ENCODE peak calls at places on chromosomes 2 and 18, in four cellular contexts. O, V, Z and E are unnamed samples.

GRCh38 chr2:145644820-145645302 is 1124.9 kb upstream of the ZEB2 start:
- DNase-seq in O (no peak), V (no peak), Z (no peak), E (no peak)

GRCh38 chr2:27177441-27178351 is 28.9 kb downstream of the TCF23 start:
- DNase-seq in O (no peak), V (no peak), Z (no peak), E (no peak)

GRCh38 chr18:30623401-30624065 is 419.0 kb downstream of the DSC3 start:
- DNase-seq in O (no peak), V (no peak), Z (no peak), E (no peak)

GRCh38 chr2:172792711-172793110 is 57.1 kb downstream of the RAPGEF4 start:
- DNase-seq in O (no peak), V (no peak), Z (no peak), E (no peak)

GRCh38 chr2:35374845-35375244 is 980.7 kb upstream of the CRIM1 start:
- DNase-seq in O (no peak), V (no peak), Z (no peak), E (no peak)

GRCh38 chr18:69617888-69618287 is 217.2 kb downstream of the DOK6 start:
- DNase-seq in O (no peak), V (no peak), Z (no peak), E (peak; percentile 11)

GRCh38 chr2:16394072-16394985 is 271.3 kb downstream of the CYRIA start:
- DNase-seq in O (no peak), V (no peak), Z (no peak), E (no peak)

GRCh38 chr2:231640646-231641111 is 48.0 kb downstream of the TEX44 start:
- DNase-seq in O (no peak), V (peak; percentile 56), Z (peak; percentile 93), E (no peak)

GRCh38 chr2:31271851-31272267 is 37.9 kb downstream of the EHD3 start:
- DNase-seq in O (no peak), V (no peak), Z (no peak), E (no peak)

GRCh38 chr18:78638889-78639596 is 340.6 kb upstream of the SALL3 start:
- DNase-seq in O (no peak), V (no peak), Z (no peak), E (no peak)

DNA sequence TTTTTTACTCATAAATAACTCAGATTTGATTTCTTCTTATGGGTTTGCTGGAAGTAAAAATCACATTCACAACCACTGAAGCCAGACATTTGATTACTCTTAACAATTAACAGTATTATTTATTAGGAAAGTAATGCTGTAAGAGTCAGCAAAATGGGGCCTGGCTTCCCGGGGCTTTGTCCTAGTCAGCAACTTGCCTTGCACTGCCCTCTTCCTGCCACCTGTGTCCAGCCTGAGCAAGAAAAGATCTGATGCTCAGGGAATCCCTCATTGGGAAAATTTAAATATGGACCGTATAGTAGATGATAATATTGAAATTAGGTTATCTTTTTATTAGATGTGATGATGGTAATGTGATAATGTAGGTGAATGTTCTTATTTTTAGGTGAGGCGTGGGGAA is 30.8 kb upstream of the ACYP2 start:
- DNase-seq in O (no peak), V (no peak), Z (no peak), E (no peak)
- TF ChIP-seq CTCF in O (no peak), V (no peak), Z (no peak), E (peak; percentile 25)

GRCh38 chr2:216410550-216410949 is 1.7 kb upstream of the SMARCAL1 start:
- DNase-seq in O (no peak), V (no peak), Z (no peak), E (no peak)

GRCh38 chr2:216405588-216405987 is 6.7 kb upstream of the SMARCAL1 start:
- DNase-seq in O (no peak), V (no peak), Z (no peak), E (no peak)

GRCh38 chr2:216406861-216407260 is 5.4 kb upstream of the SMARCAL1 start:
- DNase-seq in O (no peak), V (no peak), Z (no peak), E (no peak)

GRCh38 chr2:216412022-216412999 is at the start of gene SMARCAL1:
- DNase-seq in O (peak; percentile 95), V (peak; percentile 100), Z (peak; percentile 99), E (peak; percentile 93)

DNA sequence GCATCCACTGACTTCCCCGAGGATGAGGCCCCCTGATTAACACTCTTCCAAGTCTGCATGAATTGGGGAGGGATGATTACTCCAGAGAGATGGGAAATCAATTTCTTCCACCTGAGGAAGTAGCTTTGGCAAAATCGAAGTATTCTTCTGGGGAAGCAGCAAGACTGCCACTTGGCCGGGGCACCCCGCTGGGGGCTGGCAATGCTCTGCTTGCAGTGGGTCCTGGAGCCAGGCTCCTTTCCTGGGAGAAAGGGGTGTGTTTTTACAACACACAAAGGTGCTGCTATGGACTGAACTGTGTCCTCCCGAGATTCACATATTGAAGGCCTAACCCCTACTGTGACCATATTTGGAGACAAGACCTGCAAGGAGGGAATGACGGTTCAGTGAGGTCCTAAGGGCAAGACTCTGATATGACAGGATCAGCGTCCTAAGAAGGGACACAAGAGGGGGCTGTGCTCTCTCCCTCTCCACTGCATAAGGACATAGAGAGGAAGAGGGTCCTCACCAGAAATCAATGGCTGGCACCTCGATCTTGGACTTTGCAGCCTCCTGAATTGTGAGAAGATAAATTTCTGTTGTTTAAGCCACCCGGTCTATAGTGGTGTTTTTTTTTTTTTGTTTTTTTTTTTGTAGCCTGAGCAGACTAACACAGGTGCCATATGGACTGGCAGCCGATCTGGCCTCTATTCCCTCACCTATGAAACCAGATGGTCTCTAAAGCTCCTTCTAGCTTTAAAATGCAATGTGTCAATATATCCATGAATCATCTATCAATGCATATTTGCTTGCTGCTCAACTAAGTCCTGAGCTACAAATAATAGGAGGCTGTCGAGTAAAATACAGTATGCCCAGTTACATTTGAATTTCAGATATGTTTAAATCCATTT is 3.6 kb upstream of the SMARCAL1 start:
- DNase-seq in O (no peak), V (no peak), Z (no peak), E (no peak)
- TF ChIP-seq CTCF in O (no peak), V (no peak), Z (no peak), E (no peak)

GRCh38 chr2:14557111-14557510 is 75.4 kb upstream of the LRATD1 start:
- DNase-seq in O (no peak), V (no peak), Z (no peak), E (no peak)
- TF ChIP-seq CTCF in O (no peak), V (no peak), Z (no peak), E (no peak)

DNA sequence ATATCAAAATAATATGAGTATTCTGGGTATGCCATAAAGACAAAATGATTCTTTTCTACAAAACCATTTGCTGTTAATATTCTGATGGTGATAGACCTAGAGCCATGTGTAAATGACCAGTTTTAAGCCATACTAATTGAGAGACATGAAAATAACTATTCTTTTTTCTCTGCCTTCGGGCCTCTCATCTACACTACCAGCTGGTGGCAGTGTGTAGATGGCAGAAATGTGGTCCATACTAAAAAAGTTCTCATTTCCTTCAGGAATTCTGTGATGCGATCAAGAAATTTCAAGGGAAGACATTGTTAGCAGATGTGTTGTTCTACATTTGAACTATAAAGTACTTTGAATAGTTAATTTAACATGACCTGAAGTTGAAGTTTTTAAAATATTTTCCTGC is 485.2 kb downstream of the TRIB2 start:
- DNase-seq in O (no peak), V (no peak), Z (no peak), E (no peak)
- TF ChIP-seq CTCF in O (peak; percentile 40), V (no peak), Z (no peak), E (no peak)

GRCh38 chr18:74410441-74410992 is 46.6 kb downstream of the DIPK1C start:
- DNase-seq in O (no peak), V (peak; percentile 33), Z (no peak), E (no peak)
- TF ChIP-seq CTCF in O (no peak), V (no peak), Z (no peak), E (no peak)

DNA sequence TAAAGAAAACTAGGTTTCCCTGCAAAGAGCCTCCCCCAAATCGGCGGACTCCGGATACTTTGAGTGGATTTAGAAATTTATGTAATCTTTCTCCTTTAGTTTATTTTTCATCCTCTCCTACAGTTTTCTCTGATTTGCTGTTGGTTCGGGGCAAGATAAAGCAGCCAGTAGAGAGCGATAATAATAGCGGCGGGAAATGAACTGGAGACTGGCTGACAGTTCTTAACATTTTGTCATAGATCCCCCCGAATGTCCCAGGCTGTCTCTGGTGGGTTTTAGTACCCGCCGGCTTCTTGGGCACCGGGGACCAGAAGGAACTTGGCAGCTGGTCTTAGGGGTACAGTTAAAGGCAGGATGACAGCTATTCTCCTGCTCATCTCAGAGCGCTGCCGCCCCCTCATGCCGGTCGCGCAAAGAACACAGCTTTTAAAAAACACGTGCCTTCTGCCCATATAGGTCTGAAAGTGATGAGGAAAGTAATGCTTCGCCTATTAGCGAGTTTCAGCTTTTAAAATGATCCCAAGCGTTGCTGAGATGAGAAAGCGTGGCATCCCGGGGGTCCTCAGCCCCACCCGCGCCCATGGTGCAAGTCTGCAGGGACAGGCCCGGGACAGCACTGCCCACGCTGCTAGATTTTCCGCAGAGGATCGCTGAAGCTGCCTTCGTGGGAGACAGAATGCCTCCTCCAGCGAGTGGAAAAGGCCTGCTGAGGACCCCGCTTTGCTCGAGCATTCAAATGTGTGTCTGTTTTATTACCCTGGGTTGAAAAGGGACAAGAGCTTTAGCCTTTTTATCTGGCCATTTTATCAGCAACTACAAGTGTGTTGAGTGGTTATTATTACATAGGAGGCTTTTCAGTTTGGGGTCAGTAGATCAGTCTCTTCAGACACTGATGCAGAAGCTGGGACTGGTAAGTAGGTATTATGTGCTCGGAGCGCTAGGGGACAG is 3.8 kb downstream of the ONECUT2 start:
- DNase-seq in O (no peak), V (no peak), Z (no peak), E (no peak)
- TF ChIP-seq CTCF in O (peak; percentile 22), V (no peak), Z (no peak), E (no peak)

DNA sequence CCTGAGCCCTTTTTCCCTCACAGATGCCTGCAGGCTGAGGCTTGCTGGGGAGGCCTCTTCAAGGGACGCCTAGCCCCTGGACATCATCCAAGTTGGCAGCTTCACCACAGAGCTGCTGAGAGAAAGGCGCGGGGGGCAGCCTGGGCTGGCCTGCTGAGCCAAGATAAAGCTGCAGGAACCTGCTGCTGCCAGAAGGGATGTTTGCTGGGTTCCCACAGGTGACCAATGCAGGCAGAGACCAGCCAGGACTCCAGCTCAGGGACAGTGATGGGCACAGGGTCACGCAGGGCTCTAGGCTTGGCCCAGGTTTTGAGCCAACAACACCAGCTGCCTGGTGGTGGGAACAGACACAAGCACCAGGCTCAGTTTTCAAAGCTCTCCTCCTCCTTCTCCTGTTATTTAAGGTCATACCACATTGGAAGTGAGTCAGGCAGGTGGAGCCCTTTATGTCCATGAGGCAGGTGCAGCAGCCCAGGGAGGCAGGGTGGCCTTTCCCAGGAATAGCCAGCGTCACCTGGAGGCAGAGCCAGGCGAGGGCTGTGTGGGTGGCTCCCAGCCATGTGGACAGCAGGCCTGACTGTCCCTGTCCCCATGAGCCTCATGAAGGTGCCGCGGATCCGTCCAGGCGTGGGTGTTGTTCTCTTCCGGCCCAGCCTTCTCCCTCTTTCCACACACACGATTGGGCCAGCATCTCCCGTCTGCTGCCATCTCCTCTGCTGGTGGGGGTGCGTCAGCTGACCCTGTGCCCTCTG is 515.5 kb upstream of the MYT1L start:
- DNase-seq in O (no peak), V (no peak), Z (no peak), E (no peak)
- TF ChIP-seq CTCF in O (no peak), V (no peak), Z (no peak), E (no peak)

DNA sequence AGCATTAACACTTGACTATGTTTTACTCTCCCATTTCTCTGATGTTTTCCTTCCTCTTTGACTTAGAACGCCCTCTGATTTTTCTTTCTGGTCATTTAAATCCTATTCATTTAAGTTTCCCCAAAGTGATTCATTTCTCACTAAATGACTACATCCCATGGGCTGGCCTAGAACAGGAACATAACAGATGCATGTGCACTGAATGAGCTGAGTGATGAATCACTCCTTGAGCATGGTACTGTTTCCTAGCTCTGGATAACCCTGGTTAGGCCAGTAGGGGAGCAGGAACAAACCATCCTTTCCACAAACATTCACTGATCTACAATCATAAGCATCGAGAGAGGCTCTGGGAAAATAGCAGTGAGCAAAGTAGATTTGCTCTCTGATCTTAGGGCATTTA is 221.9 kb upstream of the SETBP1 start:
- DNase-seq in O (no peak), V (no peak), Z (no peak), E (no peak)
- TF ChIP-seq CTCF in O (no peak), V (no peak), Z (no peak), E (peak; percentile 12)

GRCh38 chr2:60519259-60519863 is 34.1 kb downstream of the BCL11A start:
- DNase-seq in O (no peak), V (no peak), Z (no peak), E (no peak)
- TF ChIP-seq CTCF in O (no peak), V (no peak), Z (no peak), E (no peak)